ENCODE peak calls at places on chromosomes 2 and 18, in six cellular contexts. L is NCI-H2029 treated with DMSO at 0.1 percent for 48 hours; H is glomerular endothelial cell; Q is activated naive CD4-positive, alpha-beta T cell treated with anti-CD3 and anti-CD28 coated beads, Interleukin-2, amount 50 U/mL, for 16 hours; B is hippocampal formation; W is stimulated activated CD8-positive, alpha-beta memory T cell treated with anti-CD3 and anti-CD28 coated beads, Interleukin-2, amount 100 ng/mL, for 1 hour. N is an unnamed sample.

GRCh38 chr2:160928854-160929301 is 231.3 kb upstream of the TANK start:
- DNase-seq in L (no peak), H (no peak), Q (no peak), B (no peak), W (no peak), N (no peak)

GRCh38 chr2:195834836-195835235 is 177.8 kb downstream of the SLC39A10 start:
- DNase-seq in L (no peak), H (no peak), Q (no peak), B (no peak), W (no peak), N (no peak)

GRCh38 chr2:71711470-71711857 is 258.1 kb downstream of the DYSF start:
- DNase-seq in L (no peak), H (no peak), Q (no peak), B (no peak), W (no peak), N (no peak)

GRCh38 chr2:239940861-239941570 is 84.1 kb downstream of the NDUFA10 start:
- DNase-seq in L (no peak), H (no peak), Q (no peak), B (no peak), W (no peak), N (no peak)

GRCh38 chr18:9513971-9514512 is 38.7 kb downstream of the RALBP1 start:
- DNase-seq in L (no peak), H (no peak), Q (no peak), B (no peak), W (no peak), N (no peak)

GRCh38 chr2:174343638-174344455 is 9.1 kb downstream of the SP9 start:
- DNase-seq in L (no peak), H (no peak), Q (no peak), B (no peak), W (no peak), N (no peak)

GRCh38 chr2:241941691-241942301 is 72.3 kb downstream of the RTP5 start:
- DNase-seq in L (no peak), H (no peak), Q (no peak), B (no peak), W (no peak), N (peak)

GRCh38 chr2:205245652-205246051 is 436.6 kb upstream of the NRP2 start:
- DNase-seq in L (no peak), H (peak), Q (no peak), B (no peak), W (no peak), N (no peak)

GRCh38 chr2:235008584-235009044 is 56.8 kb downstream of the SH3BP4 start:
- DNase-seq in L (no peak), H (no peak), Q (no peak), B (no peak), W (no peak), N (peak)

GRCh38 chr2:193847140-193847539 is 1652.4 kb upstream of the TMEFF2 start:
- DNase-seq in L (no peak), H (peak), Q (no peak), B (no peak), W (no peak), N (no peak)

GRCh38 chr2:43518182-43518581 is 77.7 kb downstream of the THADA start:
- DNase-seq in L (peak), H (no peak), Q (no peak), B (no peak), W (no peak), N (no peak)

GRCh38 chr18:76565238-76566173 is 70.5 kb upstream of the ZNF516 start:
- DNase-seq in L (no peak), H (peak), Q (no peak), B (no peak), W (no peak), N (peak)

GRCh38 chr2:194700726-194701125 is 956.3 kb upstream of the SLC39A10 start:
- DNase-seq in L (no peak), H (no peak), Q (no peak), B (no peak), W (no peak), N (no peak)

GRCh38 chr2:150486539-150487484 is 655 bp downstream of the RND3 start:
- DNase-seq in L (peak), H (no peak), Q (no peak), B (no peak), W (no peak), N (peak)

GRCh38 chr2:147098946-147099345 is 745.9 kb upstream of the ACVR2A start:
- DNase-seq in L (no peak), H (no peak), Q (no peak), B (no peak), W (no peak), N (no peak)

GRCh38 chr2:33599943-33600192 is 769 bp upstream of the FAM98A start:
- DNase-seq in L (no peak), H (no peak), Q (no peak), B (no peak), W (no peak), N (no peak)

GRCh38 chr2:120542911-120543527 is 192.6 kb upstream of the GLI2 start:
- DNase-seq in L (no peak), H (no peak), Q (no peak), B (no peak), W (no peak), N (no peak)

GRCh38 chr2:202127793-202128215 is 54.7 kb downstream of the KIAA2012 start:
- DNase-seq in L (no peak), H (no peak), Q (no peak), B (no peak), W (no peak), N (no peak)

GRCh38 chr2:102099536-102100293 is 42.8 kb upstream of the IL1R1 start:
- DNase-seq in L (no peak), H (no peak), Q (no peak), B (no peak), W (no peak), N (no peak)

GRCh38 chr2:27887830-27888229 is 2.4 kb downstream of the RBKS start:
- DNase-seq in L (no peak), H (no peak), Q (no peak), B (no peak), W (no peak), N (no peak)

GRCh38 chr2:148603562-148603920 is 41.0 kb upstream of the EPC2 start:
- DNase-seq in L (no peak), H (no peak), Q (no peak), B (no peak), W (no peak), N (no peak)

GRCh38 chr18:39872566-39872965 is 2082.5 kb upstream of the PIK3C3 start:
- DNase-seq in L (peak), H (no peak), Q (no peak), B (no peak), W (no peak), N (no peak)